ENCODE peak calls at places on chromosomes 6 and 20, in six cellular contexts. One of them, this sample, is unnamed.

GRCh38 chr6:163132050-163132750 is 282.3 kb upstream of the QKI start:
- DNase-seq in naive B cell: no peak
- DNase-seq in lower lobe of right lung: no peak
- DNase-seq in progenitor cell of endocrine pancreas: no peak
- DNase-seq in NCI-H774: no peak
- DNase-seq in SJSA1: no peak
- DNase-seq in this sample: no peak

GRCh38 chr6:149045404-149045803 is 272.1 kb upstream of the TAB2 start:
- DNase-seq in SJSA1: no peak
- DNase-seq in progenitor cell of endocrine pancreas: no peak
- DNase-seq in lower lobe of right lung: no peak
- DNase-seq in naive B cell: no peak
- DNase-seq in NCI-H774: no peak
- DNase-seq in this sample: no peak

GRCh38 chr6:3608159-3608558 is 143.4 kb downstream of the PXDC1 start:
- DNase-seq in naive B cell: no peak
- DNase-seq in NCI-H774: no peak
- DNase-seq in SJSA1: no peak
- DNase-seq in lower lobe of right lung: no peak
- DNase-seq in progenitor cell of endocrine pancreas: no peak
- DNase-seq in this sample: no peak

GRCh38 chr20:17761612-17762011 is 61.8 kb downstream of the BANF2 start:
- DNase-seq in lower lobe of right lung: no peak
- DNase-seq in NCI-H774: no peak
- DNase-seq in SJSA1: no peak
- DNase-seq in progenitor cell of endocrine pancreas: no peak
- DNase-seq in naive B cell: no peak
- DNase-seq in this sample: no peak

GRCh38 chr6:7085911-7086310 is 21.9 kb upstream of the RREB1 start:
- DNase-seq in NCI-H774: no peak
- DNase-seq in naive B cell: no peak
- DNase-seq in SJSA1: peak; percentile 29
- DNase-seq in lower lobe of right lung: peak; percentile 55
- DNase-seq in progenitor cell of endocrine pancreas: no peak
- DNase-seq in this sample: no peak

GRCh38 chr6:154901856-154902552 is 93.1 kb upstream of the TIAM2 start:
- DNase-seq in SJSA1: no peak
- DNase-seq in lower lobe of right lung: no peak
- DNase-seq in progenitor cell of endocrine pancreas: no peak
- DNase-seq in NCI-H774: no peak
- DNase-seq in naive B cell: no peak
- DNase-seq in this sample: no peak

GRCh38 chr6:33636655-33637054 is 15.5 kb downstream of the ITPR3 start:
- DNase-seq in lower lobe of right lung: no peak
- DNase-seq in progenitor cell of endocrine pancreas: no peak
- DNase-seq in NCI-H774: no peak
- DNase-seq in SJSA1: no peak
- DNase-seq in naive B cell: no peak
- DNase-seq in this sample: no peak

GRCh38 chr20:57180954-57181353 is 85.5 kb downstream of the BMP7 start:
- DNase-seq in NCI-H774: no peak
- DNase-seq in SJSA1: no peak
- DNase-seq in naive B cell: no peak
- DNase-seq in lower lobe of right lung: no peak
- DNase-seq in progenitor cell of endocrine pancreas: no peak
- DNase-seq in this sample: no peak

GRCh38 chr6:136717297-136717990 is 74.8 kb downstream of the MAP3K5 start:
- DNase-seq in lower lobe of right lung: no peak
- DNase-seq in naive B cell: no peak
- DNase-seq in NCI-H774: no peak
- DNase-seq in progenitor cell of endocrine pancreas: no peak
- DNase-seq in SJSA1: no peak
- DNase-seq in this sample: no peak

GRCh38 chr20:39660965-39661364 is 698.8 kb downstream of the DHX35 start:
- DNase-seq in naive B cell: no peak
- DNase-seq in lower lobe of right lung: no peak
- DNase-seq in progenitor cell of endocrine pancreas: no peak
- DNase-seq in SJSA1: no peak
- DNase-seq in NCI-H774: no peak
- DNase-seq in this sample: no peak

GRCh38 chr6:39965716-39966115 is 31.5 kb upstream of the MOCS1 start:
- DNase-seq in lower lobe of right lung: no peak
- DNase-seq in NCI-H774: no peak
- DNase-seq in SJSA1: no peak
- DNase-seq in naive B cell: no peak
- DNase-seq in progenitor cell of endocrine pancreas: no peak
- DNase-seq in this sample: no peak

GRCh38 chr6:3808759-3809514 is 40.2 kb upstream of the FAM50B start:
- DNase-seq in lower lobe of right lung: no peak
- DNase-seq in naive B cell: no peak
- DNase-seq in progenitor cell of endocrine pancreas: no peak
- DNase-seq in SJSA1: peak; percentile 91
- DNase-seq in NCI-H774: no peak
- DNase-seq in this sample: peak; percentile 63

GRCh38 chr6:84615113-84615850 is 149.1 kb downstream of the TBX18 start:
- DNase-seq in naive B cell: no peak
- DNase-seq in NCI-H774: no peak
- DNase-seq in progenitor cell of endocrine pancreas: no peak
- DNase-seq in lower lobe of right lung: no peak
- DNase-seq in SJSA1: no peak
- DNase-seq in this sample: no peak

GRCh38 chr6:10401004-10401536 is 13.8 kb downstream of the TFAP2A start:
- DNase-seq in SJSA1: no peak
- DNase-seq in NCI-H774: no peak
- DNase-seq in lower lobe of right lung: no peak
- DNase-seq in progenitor cell of endocrine pancreas: no peak
- DNase-seq in naive B cell: no peak
- DNase-seq in this sample: no peak

GRCh38 chr20:12570371-12570770 is 438.4 kb upstream of the SPTLC3 start:
- DNase-seq in progenitor cell of endocrine pancreas: no peak
- DNase-seq in NCI-H774: peak; percentile 23
- DNase-seq in SJSA1: no peak
- DNase-seq in naive B cell: no peak
- DNase-seq in lower lobe of right lung: no peak
- DNase-seq in this sample: peak; percentile 55

GRCh38 chr6:5606546-5606945 is 345.2 kb downstream of the FARS2 start:
- DNase-seq in NCI-H774: peak; percentile 75
- DNase-seq in progenitor cell of endocrine pancreas: no peak
- DNase-seq in naive B cell: no peak
- DNase-seq in SJSA1: no peak
- DNase-seq in lower lobe of right lung: no peak
- DNase-seq in this sample: no peak

GRCh38 chr6:155174576-155175174 is 89.1 kb upstream of the CLDN20 start:
- DNase-seq in SJSA1: peak; percentile 80
- DNase-seq in lower lobe of right lung: no peak
- DNase-seq in naive B cell: peak; percentile 36
- DNase-seq in progenitor cell of endocrine pancreas: peak; percentile 36
- DNase-seq in NCI-H774: peak; percentile 91
- DNase-seq in this sample: peak; percentile 65

GRCh38 chr6:24574809-24575208 is 71.2 kb downstream of the KIAA0319 start:
- DNase-seq in progenitor cell of endocrine pancreas: no peak
- DNase-seq in NCI-H774: no peak
- DNase-seq in SJSA1: no peak
- DNase-seq in naive B cell: peak; percentile 19
- DNase-seq in lower lobe of right lung: no peak
- DNase-seq in this sample: no peak

GRCh38 chr6:159074120-159074684 is 29.4 kb upstream of the TAGAP start:
- DNase-seq in progenitor cell of endocrine pancreas: no peak
- DNase-seq in lower lobe of right lung: no peak
- DNase-seq in NCI-H774: no peak
- DNase-seq in naive B cell: no peak
- DNase-seq in SJSA1: no peak
- DNase-seq in this sample: peak; percentile 56

GRCh38 chr6:26556263-26557070 is 18.3 kb downstream of the HMGN4 start:
- DNase-seq in SJSA1: peak; percentile 86
- DNase-seq in naive B cell: no peak
- DNase-seq in NCI-H774: peak; percentile 71
- DNase-seq in progenitor cell of endocrine pancreas: no peak
- DNase-seq in lower lobe of right lung: no peak
- DNase-seq in this sample: peak; percentile 70

GRCh38 chr6:156174026-156174880 is 602.9 kb upstream of the ARID1B start:
- DNase-seq in naive B cell: no peak
- DNase-seq in lower lobe of right lung: no peak
- DNase-seq in SJSA1: no peak
- DNase-seq in NCI-H774: no peak
- DNase-seq in progenitor cell of endocrine pancreas: no peak
- DNase-seq in this sample: no peak

GRCh38 chr20:54475334-54476287 is at the start of gene DOK5:
- DNase-seq in progenitor cell of endocrine pancreas: peak; percentile 16
- DNase-seq in lower lobe of right lung: peak; percentile 42
- DNase-seq in NCI-H774: no peak
- DNase-seq in naive B cell: no peak
- DNase-seq in SJSA1: no peak
- DNase-seq in this sample: no peak

GRCh38 chr6:159726196-159726917 is 949 bp upstream of the WTAP start:
- DNase-seq in lower lobe of right lung: no peak
- DNase-seq in naive B cell: no peak
- DNase-seq in NCI-H774: peak; percentile 78
- DNase-seq in progenitor cell of endocrine pancreas: no peak
- DNase-seq in SJSA1: no peak
- DNase-seq in this sample: no peak

GRCh38 chr6:137412562-137412961 is 81.6 kb downstream of the OLIG3 start:
- DNase-seq in SJSA1: no peak
- DNase-seq in progenitor cell of endocrine pancreas: no peak
- DNase-seq in lower lobe of right lung: no peak
- DNase-seq in naive B cell: no peak
- DNase-seq in NCI-H774: no peak
- DNase-seq in this sample: no peak

GRCh38 chr6:164133095-164133494 is 718.6 kb downstream of the QKI start:
- DNase-seq in naive B cell: no peak
- DNase-seq in NCI-H774: no peak
- DNase-seq in lower lobe of right lung: no peak
- DNase-seq in progenitor cell of endocrine pancreas: no peak
- DNase-seq in SJSA1: no peak
- DNase-seq in this sample: no peak

GRCh38 chr6:82364087-82365010 is 732 bp downstream of the TPBG start:
- DNase-seq in NCI-H774: peak; percentile 64
- DNase-seq in SJSA1: peak; percentile 71
- DNase-seq in naive B cell: no peak
- DNase-seq in progenitor cell of endocrine pancreas: peak; percentile 45
- DNase-seq in lower lobe of right lung: peak; percentile 63
- DNase-seq in this sample: peak; percentile 54

GRCh38 chr6:146990284-146990683 is 213.9 kb upstream of the STXBP5 start:
- DNase-seq in naive B cell: no peak
- DNase-seq in SJSA1: peak; percentile 22
- DNase-seq in NCI-H774: no peak
- DNase-seq in progenitor cell of endocrine pancreas: no peak
- DNase-seq in lower lobe of right lung: no peak
- DNase-seq in this sample: no peak

GRCh38 chr20:32358883-32359632 is 927 bp downstream of the ASXL1 start:
- DNase-seq in NCI-H774: peak; percentile 39
- DNase-seq in SJSA1: peak; percentile 69
- DNase-seq in progenitor cell of endocrine pancreas: peak; percentile 76
- DNase-seq in lower lobe of right lung: peak; percentile 81
- DNase-seq in naive B cell: peak; percentile 61
- DNase-seq in this sample: peak; percentile 92

GRCh38 chr6:166932616-166933015 is 23.7 kb downstream of the RNASET2 start:
- DNase-seq in progenitor cell of endocrine pancreas: no peak
- DNase-seq in lower lobe of right lung: no peak
- DNase-seq in naive B cell: no peak
- DNase-seq in NCI-H774: no peak
- DNase-seq in SJSA1: no peak
- DNase-seq in this sample: no peak

GRCh38 chr6:215335-216034 is 76.8 kb upstream of the DUSP22 start:
- DNase-seq in naive B cell: no peak
- DNase-seq in NCI-H774: no peak
- DNase-seq in progenitor cell of endocrine pancreas: no peak
- DNase-seq in SJSA1: no peak
- DNase-seq in lower lobe of right lung: peak; percentile 54
- DNase-seq in this sample: no peak

GRCh38 chr6:157586088-157586414 is 205.1 kb downstream of the ZDHHC14 start:
- DNase-seq in lower lobe of right lung: no peak
- DNase-seq in naive B cell: no peak
- DNase-seq in NCI-H774: no peak
- DNase-seq in SJSA1: no peak
- DNase-seq in progenitor cell of endocrine pancreas: no peak
- DNase-seq in this sample: no peak

GRCh38 chr6:10759312-10759839 is 11.8 kb downstream of the TMEM14B start:
- DNase-seq in naive B cell: peak; percentile 4
- DNase-seq in progenitor cell of endocrine pancreas: no peak
- DNase-seq in lower lobe of right lung: no peak
- DNase-seq in NCI-H774: no peak
- DNase-seq in SJSA1: peak; percentile 91
- DNase-seq in this sample: peak; percentile 46

GRCh38 chr6:149860834-149861602 is 3.1 kb downstream of the LRP11 start:
- DNase-seq in NCI-H774: peak; percentile 32
- DNase-seq in progenitor cell of endocrine pancreas: no peak
- DNase-seq in naive B cell: no peak
- DNase-seq in SJSA1: peak; percentile 51
- DNase-seq in lower lobe of right lung: no peak
- DNase-seq in this sample: no peak

GRCh38 chr6:137493218-137494038 is 766 bp downstream of the OLIG3 start:
- DNase-seq in progenitor cell of endocrine pancreas: no peak
- DNase-seq in SJSA1: no peak
- DNase-seq in lower lobe of right lung: peak; percentile 55
- DNase-seq in NCI-H774: peak; percentile 22
- DNase-seq in naive B cell: no peak
- DNase-seq in this sample: no peak

GRCh38 chr20:54843891-54844290 is 368.5 kb downstream of the DOK5 start:
- DNase-seq in progenitor cell of endocrine pancreas: no peak
- DNase-seq in naive B cell: no peak
- DNase-seq in lower lobe of right lung: no peak
- DNase-seq in SJSA1: no peak
- DNase-seq in NCI-H774: no peak
- DNase-seq in this sample: no peak

GRCh38 chr6:113451030-113451429 is 406.1 kb upstream of the MARCKS start:
- DNase-seq in progenitor cell of endocrine pancreas: no peak
- DNase-seq in NCI-H774: no peak
- DNase-seq in lower lobe of right lung: no peak
- DNase-seq in naive B cell: no peak
- DNase-seq in SJSA1: no peak
- DNase-seq in this sample: no peak